ENCODE peak calls at places on chromosomes 7 and 10, in four cellular contexts. J, B, E and A are unnamed samples.

GRCh38 chr10:73593110-73593509 is 2.0 kb upstream of the USP54 start:
- DNase-seq in B (no peak), J (no peak), E (no peak), A (no peak)

GRCh38 chr10:119207713-119208552 is 562 bp downstream of the GRK5 start:
- DNase-seq in J (no peak), B (peak), E (no peak), A (no peak)

GRCh38 chr7:2307690-2308107 is 6.5 kb downstream of the SNX8 start:
- DNase-seq in E (no peak), J (no peak), B (no peak), A (no peak)

GRCh38 chr10:33116293-33116697 is 158.3 kb upstream of the ITGB1 start:
- DNase-seq in J (no peak), E (no peak), B (peak), A (no peak)

GRCh38 chr7:155820788-155821187 is 8.5 kb upstream of the SHH start:
- DNase-seq in E (no peak), B (no peak), J (no peak), A (no peak)

GRCh38 chr7:121739465-121739864 is 133.5 kb upstream of the PTPRZ1 start:
- DNase-seq in J (no peak), E (no peak), B (no peak), A (no peak)

GRCh38 chr7:76377186-76377918 is 18.6 kb upstream of the YWHAG start:
- DNase-seq in J (no peak), B (no peak), E (no peak), A (no peak)

GRCh38 chr7:114502454-114503254 is 88.0 kb downstream of the FOXP2 start:
- DNase-seq in J (no peak), B (peak), E (no peak), A (peak)